ENCODE peak calls at places on chromosomes 4 and X, in eight cellular contexts. C is KG1; V is HEK293T; U is GM12891; H is CD8-positive, alpha-beta memory T cell; A is uterus; D is brain microvascular endothelial cell; T is stimulated activated CD4-positive, alpha-beta T cell treated with anti-CD3 and anti-CD28 coated beads, Interleukin-1b, Interleukin-23, amount 100 ng/mL, for 1 hour. W is an unnamed sample.

GRCh38 chr4:128862608-128863313 is 53.3 kb downstream of the JADE1 start:
- DNase-seq in C (no peak), V (no peak), U (no peak), H (peak), A (no peak), D (no peak), T (no peak), W (no peak)

GRCh38 chr4:76430519-76431388 is 4.3 kb upstream of the SHROOM3 start:
- DNase-seq in C (peak), V (peak), U (no peak), H (no peak), A (no peak), D (peak), T (no peak), W (peak)

GRCh38 chr4:74287164-74287563 is 21.1 kb upstream of the EPGN start:
- DNase-seq in C (no peak), V (no peak), U (no peak), H (no peak), A (no peak), D (no peak), T (no peak), W (no peak)

GRCh38 chr4:173200103-173200502 is 31.5 kb downstream of the GALNT7 start:
- DNase-seq in C (no peak), V (no peak), U (no peak), H (no peak), A (no peak), D (no peak), T (no peak), W (no peak)

GRCh38 chr4:133347409-133347808 is 198.3 kb downstream of the PCDH10 start:
- DNase-seq in C (no peak), V (no peak), U (no peak), H (no peak), A (no peak), D (no peak), T (no peak), W (no peak)

GRCh38 chr4:72243641-72244040 is 211.8 kb downstream of the NPFFR2 start:
- DNase-seq in C (no peak), V (no peak), U (no peak), H (no peak), A (no peak), D (no peak), T (no peak), W (no peak)

GRCh38 chr4:42515156-42515884 is 118.0 kb downstream of the SHISA3 start:
- DNase-seq in C (no peak), V (no peak), U (no peak), H (no peak), A (no peak), D (no peak), T (no peak), W (peak)

GRCh38 chrX:18428006-18428405 is 2.6 kb downstream of the CDKL5 start:
- DNase-seq in C (no peak), V (no peak), U (no peak), H (no peak), A (no peak), D (no peak), T (no peak), W (no peak)

GRCh38 chrX:30679369-30679768 is 26.1 kb downstream of the GK start:
- DNase-seq in C (no peak), V (no peak), U (no peak), H (no peak), A (no peak), D (no peak), T (no peak), W (no peak)

GRCh38 chrX:119753639-119754257 is 4.6 kb upstream of the SOWAHD start:
- DNase-seq in C (peak), V (peak), U (no peak), H (peak), A (no peak), D (peak), T (peak), W (no peak)

GRCh38 chr4:142824368-142824767 is 21.7 kb downstream of the INPP4B start:
- DNase-seq in C (no peak), V (no peak), U (no peak), H (no peak), A (no peak), D (peak), T (no peak), W (peak)

GRCh38 chr4:7398104-7398423 is 36.7 kb downstream of the PSAPL1 start:
- DNase-seq in C (no peak), V (no peak), U (no peak), H (no peak), A (peak), D (peak), T (no peak), W (peak)

GRCh38 chrX:34382416-34382815 is 250.3 kb upstream of the FAM47A start:
- DNase-seq in C (no peak), V (no peak), U (no peak), H (no peak), A (no peak), D (peak), T (no peak), W (peak)

GRCh38 chr4:145782756-145783155 is 102.8 kb downstream of the C4orf51 start:
- DNase-seq in C (no peak), V (no peak), U (no peak), H (no peak), A (no peak), D (peak), T (no peak), W (no peak)

GRCh38 chr4:11791808-11792207 is 363.1 kb upstream of the HS3ST1 start:
- DNase-seq in C (peak), V (no peak), U (no peak), H (no peak), A (no peak), D (no peak), T (no peak), W (no peak)

GRCh38 chr4:155952546-155952945 is 1.1 kb downstream of the CTSO start:
- DNase-seq in C (no peak), V (no peak), U (no peak), H (no peak), A (no peak), D (no peak), T (no peak), W (peak)

GRCh38 chr4:126209117-126209516 is 894.4 kb downstream of the FAT4 start:
- DNase-seq in C (no peak), V (no peak), U (no peak), H (no peak), A (no peak), D (no peak), T (no peak), W (peak)

GRCh38 chr4:183342541-183343533 is 20.6 kb upstream of the CLDN24 start:
- DNase-seq in C (no peak), V (no peak), U (peak), H (no peak), A (no peak), D (no peak), T (no peak), W (no peak)

GRCh38 chr4:110211007-110211769 is 12.8 kb upstream of the ELOVL6 start:
- DNase-seq in C (no peak), V (peak), U (no peak), H (no peak), A (no peak), D (no peak), T (no peak), W (peak)

GRCh38 chr4:28225005-28225404 is 1364.4 kb downstream of the STIM2 start:
- DNase-seq in C (no peak), V (peak), U (no peak), H (no peak), A (no peak), D (peak), T (no peak), W (peak)

GRCh38 chrX:101388604-101389003 is 2.2 kb upstream of the RPL36A start:
- DNase-seq in C (no peak), V (no peak), U (no peak), H (no peak), A (no peak), D (no peak), T (no peak), W (no peak)

GRCh38 chrX:20265726-20266681 is 705 bp downstream of the RPS6KA3 start:
- DNase-seq in C (no peak), V (peak), U (no peak), H (peak), A (peak), D (no peak), T (no peak), W (no peak)

GRCh38 chr4:33628296-33628695 is 2616.0 kb downstream of the ARAP2 start:
- DNase-seq in C (no peak), V (no peak), U (no peak), H (no peak), A (no peak), D (no peak), T (no peak), W (no peak)

GRCh38 chrX:20506739-20507138 is 240.0 kb upstream of the RPS6KA3 start:
- DNase-seq in C (no peak), V (no peak), U (no peak), H (no peak), A (no peak), D (no peak), T (no peak), W (no peak)

GRCh38 chr4:189128341-189128740 is 812.3 kb upstream of the FRG1 start:
- DNase-seq in C (no peak), V (no peak), U (no peak), H (no peak), A (no peak), D (no peak), T (no peak), W (no peak)

GRCh38 chr4:87631668-87632067 is 18.4 kb upstream of the DMP1 start:
- DNase-seq in C (no peak), V (no peak), U (no peak), H (no peak), A (no peak), D (no peak), T (no peak), W (no peak)

GRCh38 chr4:110196206-110196870 is 2.1 kb downstream of the ELOVL6 start:
- DNase-seq in C (peak), V (peak), U (peak), H (peak), A (peak), D (no peak), T (no peak), W (peak)

GRCh38 chr4:1209821-1210220 is 37.4 kb upstream of the SPON2 start:
- DNase-seq in C (no peak), V (no peak), U (no peak), H (no peak), A (peak), D (no peak), T (no peak), W (peak)

GRCh38 chrX:44344194-44344593 is 722 bp upstream of the EFHC2 start:
- DNase-seq in C (peak), V (no peak), U (no peak), H (peak), A (peak), D (no peak), T (no peak), W (no peak)

GRCh38 chr4:39046243-39046642 is 14.0 kb upstream of the TMEM156 start:
- DNase-seq in C (no peak), V (no peak), U (no peak), H (no peak), A (no peak), D (peak), T (no peak), W (peak)

GRCh38 chr4:156832886-156833285 is 138.7 kb downstream of the PDGFC start:
- DNase-seq in C (no peak), V (no peak), U (no peak), H (no peak), A (no peak), D (no peak), T (no peak), W (peak)

GRCh38 chr4:5165419-5166369 is 114.4 kb downstream of the STK32B start:
- DNase-seq in C (no peak), V (peak), U (no peak), H (no peak), A (no peak), D (peak), T (no peak), W (peak)

GRCh38 chrX:154012336-154012991 is 7.2 kb downstream of the IRAK1 start:
- DNase-seq in C (no peak), V (no peak), U (no peak), H (no peak), A (no peak), D (no peak), T (no peak), W (no peak)

GRCh38 chr4:168610911-168611530 is 114.2 kb downstream of the PALLD start:
- DNase-seq in C (no peak), V (no peak), U (no peak), H (no peak), A (no peak), D (no peak), T (no peak), W (peak)

GRCh38 chrX:32749075-32749474 is 462.3 kb downstream of the DMD start:
- DNase-seq in C (no peak), V (no peak), U (no peak), H (no peak), A (no peak), D (no peak), T (no peak), W (no peak)

W was measured in fibroblast of lung.